ENCODE peak calls at places on chromosomes 12 and 14, in four cellular contexts. I is stomach, F is RWPE2, N is pancreas. T is an unnamed sample. For H3K4me1, the result is how much of the 10 kb centered on the place peaks cover.

GRCh38 chr14:96390965-96391292 is 999 bp upstream of the AK7 start:
- DNase-seq in F (no peak), N (no peak), I (no peak), T (no peak)

GRCh38 chr12:41345071-41345470 is 157.0 kb downstream of the PDZRN4 start:
- DNase-seq in N (no peak), I (no peak), F (no peak), T (no peak)

GRCh38 chr12:101819467-101819866 is 11.3 kb downstream of the GNPTAB start:
- DNase-seq in N (no peak), I (no peak), F (no peak), T (no peak)

GRCh38 chr12:63782466-63782865 is 2.8 kb downstream of the RXYLT1 start:
- DNase-seq in F (no peak), I (no peak), N (no peak), T (no peak)

GRCh38 chr12:33586576-33586975 is 147.0 kb upstream of the SYT10 start:
- DNase-seq in N (no peak), F (no peak), I (no peak), T (no peak)

GRCh38 chr12:123744836-123745235 is 17.3 kb upstream of the DNAH10 start:
- DNase-seq in N (no peak), F (no peak), I (no peak), T (no peak)

GRCh38 chr12:46384451-46385301 is 12.1 kb upstream of the SLC38A2 start:
- DNase-seq in F (no peak), I (no peak), N (no peak), T (no peak)

GRCh38 chr12:16618256-16618655 is 12.3 kb upstream of the LMO3 start:
- DNase-seq in N (no peak), F (no peak), I (no peak), T (no peak)

GRCh38 chr14:104175041-104175440 is 36.7 kb downstream of the KIF26A start:
- DNase-seq in N (no peak), F (no peak), I (no peak), T (no peak)

GRCh38 chr12:6951551-6952120 is 480 bp downstream of the PTPN6 start:
- DNase-seq in I (no peak), N (no peak), F (peak), T (no peak)

GRCh38 chr14:67746927-67747326 is 45.2 kb downstream of the RDH12 start:
- DNase-seq in F (no peak), I (no peak), N (no peak), T (no peak)

GRCh38 chr12:101839324-101840283 is 8.8 kb upstream of the GNPTAB start:
- DNase-seq in F (no peak), N (peak), I (peak), T (peak)

GRCh38 chr14:105889666-105890473 is 363.5 kb downstream of the TMEM121 start:
- DNase-seq in I (no peak), F (peak), N (no peak), T (peak)

GRCh38 chr12:31522607-31523006 is 68.3 kb downstream of the DENND5B start:
- DNase-seq in I (no peak), N (no peak), F (no peak), T (no peak)

GRCh38 chr12:31523306-31523705 is 67.6 kb downstream of the DENND5B start:
- DNase-seq in N (no peak), I (no peak), F (no peak), T (no peak)

GRCh38 chr12:31524791-31525495 is 66.0 kb downstream of the DENND5B start:
- DNase-seq in F (no peak), N (no peak), I (no peak), T (no peak)

GRCh38 chr12:31519525-31519924 is 71.4 kb downstream of the DENND5B start:
- DNase-seq in I (no peak), F (no peak), N (no peak), T (no peak)

DNA sequence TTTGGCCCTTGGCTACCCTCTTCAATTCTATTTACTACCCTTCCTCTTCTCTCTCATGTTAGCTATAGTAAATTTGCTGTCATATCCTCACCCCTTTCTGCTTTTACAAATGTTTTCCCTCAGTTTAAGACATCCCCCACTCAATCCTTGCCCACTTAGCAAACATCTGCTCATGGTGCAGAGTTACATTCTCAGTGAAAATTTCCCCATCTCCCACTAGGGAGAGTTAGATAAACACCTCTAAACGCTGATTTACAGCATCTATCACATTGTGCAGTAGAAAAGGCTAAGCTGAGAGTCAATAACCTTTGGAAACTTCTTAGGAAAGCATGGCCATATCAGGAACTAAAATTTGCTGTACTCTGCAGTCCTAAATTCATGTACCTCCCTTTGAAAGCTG is 69.0 kb downstream of the DENND5B start:
- DNase-seq in F (no peak), N (no peak), I (no peak), T (no peak)
- H3K4me1 ChIP-seq in F (half or more), N (under half), I (under half), T (under half)

GRCh38 chr12:49340971-49341776 is 4.2 kb upstream of the C1QL4 start:
- DNase-seq in F (peak), I (peak), N (no peak), T (no peak)

GRCh38 chr12:49342066-49342913 is 4.4 kb upstream of the DNAJC22 start:
- DNase-seq in N (peak), I (peak), F (peak), T (peak)

GRCh38 chr12:49342914-49343731 is 3.6 kb upstream of the DNAJC22 start:
- DNase-seq in N (peak), F (no peak), I (peak), T (no peak)

GRCh38 chr12:49340095-49340870 is 3.3 kb upstream of the C1QL4 start:
- DNase-seq in N (no peak), F (peak), I (peak), T (no peak)

GRCh38 chr12:49341777-49342065 is 4.7 kb upstream of the C1QL4 start:
- DNase-seq in I (no peak), N (no peak), F (peak), T (no peak)
- H3K4me1 ChIP-seq in I (half or more), N (under half), F (under half), T (under half)

GRCh38 chr14:74610199-74610865 is 1.7 kb downstream of the LTBP2 start:
- DNase-seq in I (no peak), F (no peak), N (no peak), T (no peak)
- H3K4me1 ChIP-seq in I (half or more), F (under half), N (under half), T (under half)

GRCh38 chr12:3002636-3003035 is 43.4 kb downstream of the TEAD4 start:
- DNase-seq in N (no peak), F (no peak), I (no peak), T (no peak)

GRCh38 chr12:3000548-3001275 is 41.5 kb downstream of the TEAD4 start:
- DNase-seq in I (no peak), N (peak), F (no peak), T (no peak)

GRCh38 chr12:3005736-3006135 is 46.5 kb downstream of the TEAD4 start:
- DNase-seq in F (no peak), N (no peak), I (no peak), T (no peak)

GRCh38 chr12:3004655-3005565 is 45.7 kb downstream of the TEAD4 start:
- DNase-seq in I (no peak), N (peak), F (peak), T (no peak)

GRCh38 chr12:3003593-3003992 is 44.4 kb downstream of the TEAD4 start:
- DNase-seq in I (no peak), F (no peak), N (peak), T (no peak)
- H3K4me1 ChIP-seq in I (under half), F (under half), N (half or more), T (under half)